ENCODE peak calls at places on chromosome 16, in five cellular contexts. C, K, A, G and Y are unnamed samples.
A peak's percentile ranks its signal among the peaks of the same experiment; 100 is the strongest.

GRCh38 chr16:67115649-67116048 is 5.9 kb downstream of the PHAF1 start:
- DNase-seq in K (no peak), A (no peak), G (peak; percentile 97), C (no peak), Y (peak; percentile 91)

GRCh38 chr16:68800257-68800875 is 43.0 kb upstream of the TANGO6 start:
- DNase-seq in K (peak; percentile 38), A (no peak), G (peak; percentile 81), C (peak; percentile 53), Y (peak; percentile 81)

GRCh38 chr16:89210165-89210903 is 7.2 kb upstream of the ZNF778 start:
- DNase-seq in A (no peak), K (no peak), C (no peak), G (no peak), Y (no peak)

GRCh38 chr16:89829630-89830437 is 1.6 kb downstream of the SPIRE2 start:
- DNase-seq in K (no peak), C (no peak), G (no peak), A (no peak), Y (no peak)

GRCh38 chr16:67252806-67253497 is 4.2 kb downstream of the SLC9A5 start:
- DNase-seq in G (no peak), A (peak; percentile 43), K (no peak), C (no peak), Y (no peak)

GRCh38 chr16:2090819-2091721 is 43.3 kb downstream of the TSC2 start:
- DNase-seq in G (peak; percentile 31), K (no peak), C (no peak), A (peak; percentile 95), Y (no peak)

GRCh38 chr16:71311553-71312158 is 22.5 kb upstream of the CMTR2 start:
- DNase-seq in K (peak; percentile 19), A (no peak), C (peak; percentile 7), G (peak; percentile 14), Y (peak; percentile 2)

GRCh38 chr16:17571499-17572093 is 100.8 kb upstream of the XYLT1 start:
- DNase-seq in C (no peak), A (no peak), G (no peak), K (no peak), Y (no peak)

GRCh38 chr16:12677472-12677871 is 126.2 kb downstream of the CPPED1 start:
- DNase-seq in G (no peak), K (no peak), A (no peak), C (no peak), Y (no peak)

GRCh38 chr16:58733248-58733670 is 857 bp downstream of the GOT2 start:
- DNase-seq in C (no peak), G (peak; percentile 36), A (no peak), K (no peak), Y (peak; percentile 26)
- TF ChIP-seq CTCF in C (no peak), G (no peak), A (no peak), K (no peak), Y (no peak)

GRCh38 chr16:30063278-30063892 is 2.2 kb upstream of the ALDOA start:
- DNase-seq in C (no peak), G (no peak), A (no peak), K (no peak), Y (no peak)
- H3K4me3 ChIP-seq in C (peak overlapping the region; percentile 95), G (no peak overlapping the region), A (no peak overlapping the region), K (peak overlapping the region; percentile 99), Y (peak overlapping the region; percentile 75)

GRCh38 chr16:53769185-53769584 is 65.2 kb downstream of the FTO start:
- DNase-seq in A (no peak), G (no peak), C (no peak), K (no peak), Y (no peak)

GRCh38 chr16:53768593-53768992 is 64.6 kb downstream of the FTO start:
- DNase-seq in G (peak; percentile 95), C (no peak), K (no peak), A (no peak), Y (peak; percentile 95)

GRCh38 chr16:53769787-53770186 is 65.8 kb downstream of the FTO start:
- DNase-seq in C (no peak), G (no peak), K (no peak), A (no peak), Y (no peak)

GRCh38 chr16:53771655-53772497 is 67.9 kb downstream of the FTO start:
- DNase-seq in C (no peak), A (no peak), G (no peak), K (no peak), Y (peak; percentile 65)

DNA sequence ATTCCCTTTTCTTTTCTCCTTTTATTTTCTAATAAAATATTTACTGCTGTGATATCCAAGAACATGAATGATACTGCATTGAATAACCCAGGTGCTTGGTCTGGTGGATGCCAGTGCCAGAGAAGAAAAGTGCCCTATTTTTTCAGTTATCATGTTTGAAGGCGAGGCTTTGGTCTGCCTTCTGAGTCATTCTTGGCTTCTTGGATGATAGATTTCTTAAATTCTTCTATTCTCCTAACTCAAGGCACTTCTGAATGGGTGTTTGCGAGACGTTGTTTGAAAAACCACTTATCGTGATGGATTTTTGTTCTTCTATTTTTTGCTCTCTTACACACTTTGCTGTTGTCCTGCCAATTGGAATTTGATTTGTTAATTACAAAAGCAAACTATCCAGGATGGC is 66.7 kb downstream of the FTO start:
- DNase-seq in A (no peak), K (no peak), G (no peak), C (no peak), Y (peak; percentile 34)
- TF ChIP-seq CTCF in A (no peak), K (no peak), G (no peak), C (no peak), Y (no peak)

DNA sequence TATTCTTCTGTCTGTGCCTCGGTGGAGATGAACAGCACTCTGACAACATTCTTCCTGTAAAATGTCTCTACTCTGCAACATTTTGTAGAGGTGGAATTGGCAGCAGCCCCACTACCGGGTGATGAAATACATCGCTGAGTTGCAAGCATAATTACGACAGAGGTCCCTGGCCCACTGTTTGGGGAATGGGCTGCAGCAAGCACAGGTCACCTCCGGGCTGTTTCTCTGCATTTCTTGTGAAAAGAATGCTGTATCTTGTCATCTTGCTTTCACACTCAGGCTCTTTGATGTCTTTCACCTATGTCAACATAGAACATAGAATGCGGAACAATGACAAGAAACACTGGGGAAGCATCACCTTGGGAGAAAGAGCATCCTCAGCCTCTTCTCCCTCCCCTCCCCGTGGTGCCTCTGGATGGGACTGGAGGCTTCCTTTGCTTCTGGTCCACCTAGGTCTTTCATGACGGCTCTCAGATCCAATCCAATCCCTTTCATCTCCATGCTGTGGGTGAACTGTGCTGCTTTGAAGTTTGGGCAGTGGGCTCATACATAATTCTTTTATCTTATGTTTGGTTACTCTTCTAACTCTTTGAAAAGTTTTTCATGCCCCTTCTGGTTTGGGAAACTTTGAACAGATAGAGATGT is 265.0 kb downstream of the PHKB start:
- DNase-seq in A (no peak), K (no peak), G (peak; percentile 32), C (no peak), Y (no peak)
- H3K4me3 ChIP-seq in A (no peak overlapping the region), K (no peak overlapping the region), G (no peak overlapping the region), C (no peak overlapping the region), Y (no peak overlapping the region)